ENCODE peak calls at places on chromosomes 12 and 14, in six cellular contexts. One of them, this sample, is unnamed.

GRCh38 chr12:50224026-50224692 is 57.0 kb upstream of the CERS5 start:
- DNase-seq in cardiac fibroblast: no peak
- DNase-seq in cardiac muscle cell: no peak
- DNase-seq in activated CD8-positive, alpha-beta memory T cell treated with anti-CD3 and anti-CD28 coated beads for 24 hours: no peak
- DNase-seq in GM04504: no peak
- DNase-seq in fibroblast of the aortic adventitia: peak; percentile 65
- DNase-seq in this sample: no peak

GRCh38 chr14:21902561-21903199 is 229.1 kb upstream of the OR4E1 start:
- DNase-seq in GM04504: no peak
- DNase-seq in cardiac fibroblast: no peak
- DNase-seq in cardiac muscle cell: no peak
- DNase-seq in activated CD8-positive, alpha-beta memory T cell treated with anti-CD3 and anti-CD28 coated beads for 24 hours: no peak
- DNase-seq in fibroblast of the aortic adventitia: no peak
- DNase-seq in this sample: no peak

GRCh38 chr12:95882080-95882479 is 23.3 kb downstream of the SNRPF start:
- DNase-seq in cardiac fibroblast: peak; percentile 15
- DNase-seq in fibroblast of the aortic adventitia: peak; percentile 26
- DNase-seq in cardiac muscle cell: no peak
- DNase-seq in activated CD8-positive, alpha-beta memory T cell treated with anti-CD3 and anti-CD28 coated beads for 24 hours: no peak
- DNase-seq in GM04504: no peak
- DNase-seq in this sample: no peak

GRCh38 chr14:32047791-32048190 is 29.3 kb upstream of the ARHGAP5 start:
- DNase-seq in activated CD8-positive, alpha-beta memory T cell treated with anti-CD3 and anti-CD28 coated beads for 24 hours: no peak
- DNase-seq in GM04504: no peak
- DNase-seq in cardiac muscle cell: no peak
- DNase-seq in fibroblast of the aortic adventitia: no peak
- DNase-seq in cardiac fibroblast: no peak
- DNase-seq in this sample: no peak

GRCh38 chr12:90268574-90268973 is 559.9 kb upstream of the ATP2B1 start:
- DNase-seq in cardiac fibroblast: no peak
- DNase-seq in cardiac muscle cell: no peak
- DNase-seq in GM04504: no peak
- DNase-seq in activated CD8-positive, alpha-beta memory T cell treated with anti-CD3 and anti-CD28 coated beads for 24 hours: no peak
- DNase-seq in fibroblast of the aortic adventitia: no peak
- DNase-seq in this sample: no peak

GRCh38 chr14:50173891-50174290 is 57.5 kb downstream of the SOS2 start:
- DNase-seq in cardiac fibroblast: no peak
- DNase-seq in cardiac muscle cell: no peak
- DNase-seq in fibroblast of the aortic adventitia: no peak
- DNase-seq in activated CD8-positive, alpha-beta memory T cell treated with anti-CD3 and anti-CD28 coated beads for 24 hours: no peak
- DNase-seq in GM04504: no peak
- DNase-seq in this sample: no peak

GRCh38 chr14:99430491-99430890 is 50.2 kb downstream of the SETD3 start:
- DNase-seq in cardiac muscle cell: peak; percentile 34
- DNase-seq in cardiac fibroblast: peak; percentile 7
- DNase-seq in fibroblast of the aortic adventitia: no peak
- DNase-seq in GM04504: no peak
- DNase-seq in activated CD8-positive, alpha-beta memory T cell treated with anti-CD3 and anti-CD28 coated beads for 24 hours: no peak
- DNase-seq in this sample: no peak

GRCh38 chr12:115710104-115710564 is 567.4 kb downstream of the MED13L start:
- DNase-seq in activated CD8-positive, alpha-beta memory T cell treated with anti-CD3 and anti-CD28 coated beads for 24 hours: no peak
- DNase-seq in cardiac fibroblast: peak; percentile 49
- DNase-seq in fibroblast of the aortic adventitia: peak; percentile 91
- DNase-seq in GM04504: peak; percentile 68
- DNase-seq in cardiac muscle cell: no peak
- DNase-seq in this sample: no peak

GRCh38 chr12:14930299-14930698 is 8.0 kb downstream of the ERP27 start:
- DNase-seq in activated CD8-positive, alpha-beta memory T cell treated with anti-CD3 and anti-CD28 coated beads for 24 hours: no peak
- DNase-seq in GM04504: no peak
- DNase-seq in cardiac muscle cell: no peak
- DNase-seq in cardiac fibroblast: peak; percentile 26
- DNase-seq in fibroblast of the aortic adventitia: no peak
- DNase-seq in this sample: no peak

GRCh38 chr12:104735801-104736200 is 222.3 kb downstream of the SLC41A2 start:
- DNase-seq in cardiac fibroblast: no peak
- DNase-seq in fibroblast of the aortic adventitia: no peak
- DNase-seq in activated CD8-positive, alpha-beta memory T cell treated with anti-CD3 and anti-CD28 coated beads for 24 hours: no peak
- DNase-seq in cardiac muscle cell: no peak
- DNase-seq in GM04504: no peak
- DNase-seq in this sample: no peak

GRCh38 chr12:14367097-14367661 is 1.7 kb downstream of the ATF7IP start:
- DNase-seq in cardiac fibroblast: peak; percentile 60
- DNase-seq in cardiac muscle cell: peak; percentile 10
- DNase-seq in GM04504: no peak
- DNase-seq in activated CD8-positive, alpha-beta memory T cell treated with anti-CD3 and anti-CD28 coated beads for 24 hours: no peak
- DNase-seq in fibroblast of the aortic adventitia: peak; percentile 58
- DNase-seq in this sample: no peak

GRCh38 chr12:13248956-13249355 is 52.4 kb downstream of the EMP1 start:
- DNase-seq in cardiac fibroblast: no peak
- DNase-seq in GM04504: no peak
- DNase-seq in activated CD8-positive, alpha-beta memory T cell treated with anti-CD3 and anti-CD28 coated beads for 24 hours: no peak
- DNase-seq in fibroblast of the aortic adventitia: peak; percentile 26
- DNase-seq in cardiac muscle cell: no peak
- DNase-seq in this sample: no peak

GRCh38 chr12:51636581-51636980 is 45.5 kb downstream of the SCN8A start:
- DNase-seq in cardiac fibroblast: peak; percentile 4
- DNase-seq in GM04504: no peak
- DNase-seq in activated CD8-positive, alpha-beta memory T cell treated with anti-CD3 and anti-CD28 coated beads for 24 hours: no peak
- DNase-seq in cardiac muscle cell: no peak
- DNase-seq in fibroblast of the aortic adventitia: peak; percentile 43
- DNase-seq in this sample: no peak

GRCh38 chr12:46944104-46944503 is 118.3 kb upstream of the SLC38A4 start:
- DNase-seq in activated CD8-positive, alpha-beta memory T cell treated with anti-CD3 and anti-CD28 coated beads for 24 hours: no peak
- DNase-seq in cardiac fibroblast: peak; percentile 74
- DNase-seq in cardiac muscle cell: peak; percentile 24
- DNase-seq in GM04504: no peak
- DNase-seq in fibroblast of the aortic adventitia: peak; percentile 76
- DNase-seq in this sample: no peak

GRCh38 chr12:124109760-124110159 is 136.7 kb downstream of the ZNF664 start:
- DNase-seq in cardiac fibroblast: peak; percentile 31
- DNase-seq in fibroblast of the aortic adventitia: peak; percentile 10
- DNase-seq in GM04504: no peak
- DNase-seq in cardiac muscle cell: no peak
- DNase-seq in activated CD8-positive, alpha-beta memory T cell treated with anti-CD3 and anti-CD28 coated beads for 24 hours: no peak
- DNase-seq in this sample: no peak

GRCh38 chr14:60064491-60065072 is 27.1 kb upstream of the PCNX4 start:
- DNase-seq in activated CD8-positive, alpha-beta memory T cell treated with anti-CD3 and anti-CD28 coated beads for 24 hours: no peak
- DNase-seq in cardiac fibroblast: peak; percentile 64
- DNase-seq in GM04504: no peak
- DNase-seq in fibroblast of the aortic adventitia: peak; percentile 70
- DNase-seq in cardiac muscle cell: no peak
- DNase-seq in this sample: no peak

GRCh38 chr12:58529114-58529665 is 391.1 kb downstream of the LRIG3 start:
- DNase-seq in fibroblast of the aortic adventitia: peak; percentile 63
- DNase-seq in cardiac muscle cell: no peak
- DNase-seq in GM04504: no peak
- DNase-seq in cardiac fibroblast: peak; percentile 48
- DNase-seq in activated CD8-positive, alpha-beta memory T cell treated with anti-CD3 and anti-CD28 coated beads for 24 hours: no peak
- DNase-seq in this sample: no peak

GRCh38 chr14:68631691-68632590 is 160.9 kb downstream of the ZFP36L1 start:
- DNase-seq in GM04504: no peak
- DNase-seq in cardiac fibroblast: no peak
- DNase-seq in cardiac muscle cell: no peak
- DNase-seq in fibroblast of the aortic adventitia: no peak
- DNase-seq in activated CD8-positive, alpha-beta memory T cell treated with anti-CD3 and anti-CD28 coated beads for 24 hours: peak; percentile 35
- DNase-seq in this sample: no peak

GRCh38 chr14:65356327-65356836 is 56.1 kb upstream of the FUT8 start:
- DNase-seq in GM04504: peak; percentile 52
- DNase-seq in activated CD8-positive, alpha-beta memory T cell treated with anti-CD3 and anti-CD28 coated beads for 24 hours: no peak
- DNase-seq in cardiac muscle cell: no peak
- DNase-seq in cardiac fibroblast: peak; percentile 59
- DNase-seq in fibroblast of the aortic adventitia: peak; percentile 90
- DNase-seq in this sample: no peak

GRCh38 chr14:105478624-105479305 is 4.1 kb downstream of the CRIP2 start:
- DNase-seq in cardiac muscle cell: no peak
- DNase-seq in activated CD8-positive, alpha-beta memory T cell treated with anti-CD3 and anti-CD28 coated beads for 24 hours: no peak
- DNase-seq in GM04504: no peak
- DNase-seq in cardiac fibroblast: no peak
- DNase-seq in fibroblast of the aortic adventitia: no peak
- DNase-seq in this sample: no peak

GRCh38 chr12:107027304-107028053 is 40.5 kb upstream of the MTERF2 start:
- DNase-seq in fibroblast of the aortic adventitia: peak; percentile 90
- DNase-seq in cardiac muscle cell: no peak
- DNase-seq in activated CD8-positive, alpha-beta memory T cell treated with anti-CD3 and anti-CD28 coated beads for 24 hours: no peak
- DNase-seq in GM04504: peak; percentile 74
- DNase-seq in cardiac fibroblast: peak; percentile 96
- DNase-seq in this sample: peak; percentile 83

GRCh38 chr14:43949410-43949809 is 557.7 kb downstream of the FSCB start:
- DNase-seq in GM04504: no peak
- DNase-seq in cardiac fibroblast: no peak
- DNase-seq in activated CD8-positive, alpha-beta memory T cell treated with anti-CD3 and anti-CD28 coated beads for 24 hours: no peak
- DNase-seq in fibroblast of the aortic adventitia: no peak
- DNase-seq in cardiac muscle cell: no peak
- DNase-seq in this sample: no peak

GRCh38 chr12:53980448-53981388 is 4.2 kb upstream of the HOXC10 start:
- DNase-seq in GM04504: no peak
- DNase-seq in activated CD8-positive, alpha-beta memory T cell treated with anti-CD3 and anti-CD28 coated beads for 24 hours: no peak
- DNase-seq in cardiac muscle cell: no peak
- DNase-seq in fibroblast of the aortic adventitia: no peak
- DNase-seq in cardiac fibroblast: no peak
- DNase-seq in this sample: no peak

GRCh38 chr14:72550513-72550912 is 343.4 kb downstream of the DPF3 start:
- DNase-seq in fibroblast of the aortic adventitia: no peak
- DNase-seq in cardiac fibroblast: no peak
- DNase-seq in cardiac muscle cell: no peak
- DNase-seq in activated CD8-positive, alpha-beta memory T cell treated with anti-CD3 and anti-CD28 coated beads for 24 hours: no peak
- DNase-seq in GM04504: no peak
- DNase-seq in this sample: no peak

GRCh38 chr12:47504775-47505446 is 200.9 kb downstream of the RPAP3 start:
- DNase-seq in activated CD8-positive, alpha-beta memory T cell treated with anti-CD3 and anti-CD28 coated beads for 24 hours: no peak
- DNase-seq in fibroblast of the aortic adventitia: peak; percentile 87
- DNase-seq in GM04504: no peak
- DNase-seq in cardiac muscle cell: no peak
- DNase-seq in cardiac fibroblast: peak; percentile 30
- DNase-seq in this sample: no peak

GRCh38 chr14:106129274-106129673 is 602.9 kb downstream of the TMEM121 start:
- DNase-seq in cardiac muscle cell: no peak
- DNase-seq in fibroblast of the aortic adventitia: no peak
- DNase-seq in cardiac fibroblast: no peak
- DNase-seq in GM04504: no peak
- DNase-seq in activated CD8-positive, alpha-beta memory T cell treated with anti-CD3 and anti-CD28 coated beads for 24 hours: no peak
- DNase-seq in this sample: no peak

GRCh38 chr14:81144811-81145598 is 75.8 kb downstream of the GTF2A1 start:
- DNase-seq in cardiac fibroblast: no peak
- DNase-seq in GM04504: no peak
- DNase-seq in activated CD8-positive, alpha-beta memory T cell treated with anti-CD3 and anti-CD28 coated beads for 24 hours: no peak
- DNase-seq in cardiac muscle cell: no peak
- DNase-seq in fibroblast of the aortic adventitia: no peak
- DNase-seq in this sample: no peak

GRCh38 chr14:59133709-59134108 is 54.8 kb upstream of the DAAM1 start:
- DNase-seq in fibroblast of the aortic adventitia: no peak
- DNase-seq in activated CD8-positive, alpha-beta memory T cell treated with anti-CD3 and anti-CD28 coated beads for 24 hours: no peak
- DNase-seq in GM04504: no peak
- DNase-seq in cardiac fibroblast: no peak
- DNase-seq in cardiac muscle cell: no peak
- DNase-seq in this sample: no peak

GRCh38 chr14:103496776-103497175 is 25.9 kb downstream of the CKB start:
- DNase-seq in fibroblast of the aortic adventitia: no peak
- DNase-seq in activated CD8-positive, alpha-beta memory T cell treated with anti-CD3 and anti-CD28 coated beads for 24 hours: no peak
- DNase-seq in cardiac fibroblast: no peak
- DNase-seq in cardiac muscle cell: no peak
- DNase-seq in GM04504: no peak
- DNase-seq in this sample: no peak

GRCh38 chr12:24360907-24361306 is 411.4 kb upstream of the SOX5 start:
- DNase-seq in cardiac muscle cell: no peak
- DNase-seq in activated CD8-positive, alpha-beta memory T cell treated with anti-CD3 and anti-CD28 coated beads for 24 hours: no peak
- DNase-seq in fibroblast of the aortic adventitia: no peak
- DNase-seq in cardiac fibroblast: no peak
- DNase-seq in GM04504: no peak
- DNase-seq in this sample: no peak